ENCODE peak calls at places on chromosomes 13 and 19, in five cellular contexts. One of them, this sample, is unnamed.

GRCh38 chr19:55554749-55555152 is 9.4 kb upstream of the SBK3 start:
- DNase-seq in psoas muscle: no peak
- DNase-seq in bronchial epithelial cell: no peak
- DNase-seq in AG09309: no peak
- DNase-seq in lower leg skin: no peak
- DNase-seq in this sample: no peak

GRCh38 chr19:6047741-6048231 is 62.5 kb downstream of the RFX2 start:
- DNase-seq in lower leg skin: peak
- DNase-seq in bronchial epithelial cell: peak
- DNase-seq in psoas muscle: no peak
- DNase-seq in AG09309: no peak
- DNase-seq in this sample: peak

GRCh38 chr19:51742736-51743288 is 8.9 kb downstream of the FPR1 start:
- DNase-seq in bronchial epithelial cell: peak
- DNase-seq in lower leg skin: no peak
- DNase-seq in AG09309: peak
- DNase-seq in psoas muscle: no peak
- DNase-seq in this sample: peak

GRCh38 chr19:54207908-54208783 is 7.5 kb downstream of the RPS9 start:
- DNase-seq in lower leg skin: peak
- DNase-seq in AG09309: no peak
- DNase-seq in bronchial epithelial cell: peak
- DNase-seq in psoas muscle: no peak
- DNase-seq in this sample: peak

GRCh38 chr13:93558637-93559036 is 332.0 kb downstream of the GPC6 start:
- DNase-seq in AG09309: no peak
- DNase-seq in bronchial epithelial cell: no peak
- DNase-seq in psoas muscle: no peak
- DNase-seq in lower leg skin: no peak
- DNase-seq in this sample: no peak

GRCh38 chr13:20492641-20493040 is 33.0 kb downstream of the CRYL1 start:
- DNase-seq in lower leg skin: no peak
- DNase-seq in AG09309: no peak
- DNase-seq in psoas muscle: no peak
- DNase-seq in bronchial epithelial cell: peak
- DNase-seq in this sample: peak

GRCh38 chr19:17616961-17617806 is 61.7 kb downstream of the COLGALT1 start:
- DNase-seq in bronchial epithelial cell: peak
- DNase-seq in lower leg skin: no peak
- DNase-seq in AG09309: no peak
- DNase-seq in psoas muscle: no peak
- DNase-seq in this sample: peak

GRCh38 chr13:64078025-64078424 is 2662.4 kb upstream of the PCDH20 start:
- DNase-seq in AG09309: no peak
- DNase-seq in psoas muscle: no peak
- DNase-seq in bronchial epithelial cell: no peak
- DNase-seq in lower leg skin: no peak
- DNase-seq in this sample: no peak

GRCh38 chr13:40230833-40231266 is 435.6 kb downstream of the FOXO1 start:
- DNase-seq in psoas muscle: no peak
- DNase-seq in bronchial epithelial cell: no peak
- DNase-seq in AG09309: no peak
- DNase-seq in lower leg skin: no peak
- DNase-seq in this sample: peak

GRCh38 chr13:48976677-48977625 is 1.2 kb downstream of the FNDC3A start:
- DNase-seq in lower leg skin: no peak
- DNase-seq in bronchial epithelial cell: peak
- DNase-seq in AG09309: no peak
- DNase-seq in psoas muscle: no peak
- DNase-seq in this sample: no peak

GRCh38 chr19:48489608-48490216 is 20.5 kb downstream of the CYTH2 start:
- DNase-seq in lower leg skin: peak
- DNase-seq in psoas muscle: peak
- DNase-seq in AG09309: no peak
- DNase-seq in bronchial epithelial cell: peak
- DNase-seq in this sample: peak

GRCh38 chr13:31681133-31681532 is 58.2 kb upstream of the RXFP2 start:
- DNase-seq in lower leg skin: no peak
- DNase-seq in psoas muscle: no peak
- DNase-seq in bronchial epithelial cell: no peak
- DNase-seq in AG09309: no peak
- DNase-seq in this sample: no peak

GRCh38 chr13:113734826-113735125 is 24.2 kb upstream of the TMEM255B start:
- DNase-seq in psoas muscle: no peak
- DNase-seq in bronchial epithelial cell: no peak
- DNase-seq in lower leg skin: no peak
- DNase-seq in AG09309: no peak
- DNase-seq in this sample: no peak

GRCh38 chr13:94550030-94550738 is 45.8 kb downstream of the TGDS start:
- DNase-seq in psoas muscle: no peak
- DNase-seq in bronchial epithelial cell: peak
- DNase-seq in AG09309: peak
- DNase-seq in lower leg skin: no peak
- DNase-seq in this sample: peak

GRCh38 chr19:3137139-3137538 is 1.3 kb downstream of the GNA15 start:
- DNase-seq in bronchial epithelial cell: no peak
- DNase-seq in psoas muscle: no peak
- DNase-seq in lower leg skin: no peak
- DNase-seq in AG09309: no peak
- DNase-seq in this sample: no peak

GRCh38 chr19:42254083-42254849 is 662 bp downstream of the ERF start:
- DNase-seq in bronchial epithelial cell: no peak
- DNase-seq in lower leg skin: peak
- DNase-seq in AG09309: no peak
- DNase-seq in psoas muscle: peak
- DNase-seq in this sample: no peak

GRCh38 chr19:47545061-47545948 is 27.6 kb downstream of the ZNF541 start:
- DNase-seq in lower leg skin: no peak
- DNase-seq in bronchial epithelial cell: no peak
- DNase-seq in psoas muscle: no peak
- DNase-seq in AG09309: no peak
- DNase-seq in this sample: no peak

GRCh38 chr13:79225487-79226232 is 180.4 kb downstream of the RBM26 start:
- DNase-seq in AG09309: no peak
- DNase-seq in lower leg skin: no peak
- DNase-seq in psoas muscle: no peak
- DNase-seq in bronchial epithelial cell: peak
- DNase-seq in this sample: no peak

GRCh38 chr13:39032150-39032549 is 5.7 kb downstream of the PROSER1 start:
- DNase-seq in AG09309: no peak
- DNase-seq in psoas muscle: no peak
- DNase-seq in lower leg skin: no peak
- DNase-seq in bronchial epithelial cell: no peak
- DNase-seq in this sample: no peak

GRCh38 chr19:10283786-10284540 is 2.8 kb upstream of the ICAM4 start:
- DNase-seq in AG09309: no peak
- DNase-seq in psoas muscle: no peak
- DNase-seq in lower leg skin: no peak
- DNase-seq in bronchial epithelial cell: no peak
- DNase-seq in this sample: no peak

GRCh38 chr19:37867831-37868230 is 38.6 kb downstream of the WDR87 start:
- DNase-seq in psoas muscle: no peak
- DNase-seq in bronchial epithelial cell: peak
- DNase-seq in AG09309: peak
- DNase-seq in lower leg skin: no peak
- DNase-seq in this sample: peak

GRCh38 chr19:15464394-15465385 is at the start of gene RASAL3:
- DNase-seq in psoas muscle: no peak
- DNase-seq in bronchial epithelial cell: no peak
- DNase-seq in lower leg skin: no peak
- DNase-seq in AG09309: no peak
- DNase-seq in this sample: no peak

GRCh38 chr13:94014461-94014860 is 465.0 kb downstream of the DCT start:
- DNase-seq in psoas muscle: no peak
- DNase-seq in lower leg skin: no peak
- DNase-seq in AG09309: no peak
- DNase-seq in bronchial epithelial cell: no peak
- DNase-seq in this sample: no peak

GRCh38 chr19:46739290-46739771 is 6.5 kb upstream of the FKRP start:
- DNase-seq in lower leg skin: no peak
- DNase-seq in AG09309: no peak
- DNase-seq in bronchial epithelial cell: no peak
- DNase-seq in psoas muscle: peak
- DNase-seq in this sample: no peak

GRCh38 chr13:112716841-112717520 is 27.1 kb downstream of the ATP11A start:
- DNase-seq in lower leg skin: no peak
- DNase-seq in bronchial epithelial cell: no peak
- DNase-seq in AG09309: no peak
- DNase-seq in psoas muscle: no peak
- DNase-seq in this sample: no peak

GRCh38 chr19:18128044-18128443 is 24.9 kb upstream of the PIK3R2 start:
- DNase-seq in lower leg skin: no peak
- DNase-seq in bronchial epithelial cell: peak
- DNase-seq in AG09309: no peak
- DNase-seq in psoas muscle: no peak
- DNase-seq in this sample: no peak

GRCh38 chr19:40129425-40129824 is 38.7 kb upstream of the ZNF780A start:
- DNase-seq in bronchial epithelial cell: no peak
- DNase-seq in lower leg skin: no peak
- DNase-seq in AG09309: no peak
- DNase-seq in psoas muscle: no peak
- DNase-seq in this sample: no peak

GRCh38 chr13:28410096-28410495 is 84.8 kb downstream of the FLT1 start:
- DNase-seq in lower leg skin: no peak
- DNase-seq in psoas muscle: no peak
- DNase-seq in AG09309: no peak
- DNase-seq in bronchial epithelial cell: no peak
- DNase-seq in this sample: no peak

GRCh38 chr19:46297700-46298476 is 1.0 kb downstream of the HIF3A start:
- DNase-seq in lower leg skin: peak
- DNase-seq in psoas muscle: peak
- DNase-seq in bronchial epithelial cell: no peak
- DNase-seq in AG09309: no peak
- DNase-seq in this sample: no peak

GRCh38 chr13:51689597-51689996 is 105.3 kb downstream of the WDFY2 start:
- DNase-seq in psoas muscle: no peak
- DNase-seq in bronchial epithelial cell: no peak
- DNase-seq in AG09309: no peak
- DNase-seq in lower leg skin: no peak
- DNase-seq in this sample: no peak

GRCh38 chr13:51370116-51370515 is 30.6 kb downstream of the SERPINE3 start:
- DNase-seq in AG09309: no peak
- DNase-seq in psoas muscle: no peak
- DNase-seq in lower leg skin: no peak
- DNase-seq in bronchial epithelial cell: peak
- DNase-seq in this sample: peak

GRCh38 chr13:61766667-61767058 is 351.0 kb upstream of the PCDH20 start:
- DNase-seq in psoas muscle: no peak
- DNase-seq in lower leg skin: no peak
- DNase-seq in bronchial epithelial cell: no peak
- DNase-seq in AG09309: no peak
- DNase-seq in this sample: no peak

GRCh38 chr13:60260440-60260839 is 96.7 kb upstream of the DIAPH3 start:
- DNase-seq in AG09309: no peak
- DNase-seq in bronchial epithelial cell: no peak
- DNase-seq in lower leg skin: no peak
- DNase-seq in psoas muscle: no peak
- DNase-seq in this sample: no peak

GRCh38 chr13:95745752-95746151 is 68.8 kb downstream of the DNAJC3 start:
- DNase-seq in bronchial epithelial cell: no peak
- DNase-seq in AG09309: no peak
- DNase-seq in psoas muscle: no peak
- DNase-seq in lower leg skin: no peak
- DNase-seq in this sample: no peak

DNA sequence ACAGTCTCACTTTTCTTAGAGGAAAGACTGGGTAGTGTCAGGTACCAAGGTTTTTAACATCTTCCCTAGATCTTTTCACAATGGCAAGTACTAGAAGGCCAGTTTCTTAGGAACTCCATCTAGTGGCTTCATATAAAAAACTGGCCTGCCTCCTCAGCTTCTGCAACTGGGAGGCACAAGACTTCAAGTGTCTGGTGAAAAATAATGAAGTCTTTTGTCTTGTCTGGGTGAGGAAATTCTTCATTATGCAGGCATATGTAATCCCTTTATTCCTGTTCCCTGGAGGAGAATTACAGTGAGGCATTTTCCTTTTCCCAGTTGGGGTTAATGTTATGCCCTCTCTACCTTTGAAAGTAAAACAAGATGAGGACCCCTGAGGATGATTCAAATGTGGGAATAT is 300.5 kb downstream of the NALCN start:
- DNase-seq in lower leg skin: no peak
- DNase-seq in AG09309: no peak
- DNase-seq in psoas muscle: no peak
- DNase-seq in bronchial epithelial cell: peak
- DNase-seq in this sample: no peak
- TF ChIP-seq CTCF in lower leg skin: no peak
- TF ChIP-seq CTCF in AG09309: peak
- TF ChIP-seq CTCF in psoas muscle: no peak
- TF ChIP-seq CTCF in bronchial epithelial cell: no peak
- TF ChIP-seq CTCF in this sample: peak

GRCh38 chr19:1065606-1066109 is 1.3 kb upstream of the ARHGAP45 start:
- DNase-seq in AG09309: no peak
- DNase-seq in bronchial epithelial cell: peak
- DNase-seq in lower leg skin: no peak
- DNase-seq in psoas muscle: no peak
- DNase-seq in this sample: no peak
- H3K4me3 ChIP-seq in AG09309: no peak
- H3K4me3 ChIP-seq in bronchial epithelial cell: no peak
- H3K4me3 ChIP-seq in lower leg skin: no peak
- H3K4me3 ChIP-seq in psoas muscle: no peak
- H3K4me3 ChIP-seq in this sample: no peak

DNA sequence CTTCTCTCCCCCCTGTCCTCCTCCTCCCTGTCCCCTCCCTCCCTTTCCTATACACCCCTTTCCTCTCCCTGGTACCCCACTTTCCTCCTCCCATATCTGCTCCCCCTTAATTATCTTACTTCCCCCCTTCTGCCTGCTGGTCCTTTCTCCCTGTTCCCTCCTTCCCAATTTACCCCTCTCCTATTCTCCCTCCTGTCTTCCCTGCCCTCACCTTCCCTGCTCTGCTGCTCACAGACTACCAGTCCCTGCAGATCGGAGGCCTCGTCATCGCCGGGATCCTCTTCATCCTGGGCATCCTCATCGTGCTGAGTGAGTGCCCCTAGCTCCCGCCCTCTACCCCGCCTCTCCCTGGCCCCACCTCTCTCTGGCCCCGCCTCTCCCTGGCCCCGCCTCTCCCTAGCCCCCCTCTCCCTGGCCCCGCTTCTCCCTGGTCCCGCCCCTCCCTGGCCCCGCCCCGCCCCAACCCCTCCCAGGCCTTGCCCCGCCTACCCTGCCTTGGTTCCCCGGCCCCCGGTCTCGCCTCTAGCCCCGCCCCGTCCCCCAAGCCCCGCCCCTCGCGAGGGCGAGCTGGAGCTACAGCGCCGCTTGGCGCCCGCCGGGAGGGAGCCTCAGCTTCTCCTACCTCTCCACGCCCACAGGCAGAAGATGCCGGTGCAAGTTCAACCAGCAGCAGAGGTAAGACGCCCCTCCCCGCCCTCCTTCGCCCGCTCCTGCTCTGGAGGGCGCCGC is 2.0 kb upstream of the FXYD7 start:
- DNase-seq in lower leg skin: peak
- DNase-seq in psoas muscle: peak
- DNase-seq in bronchial epithelial cell: peak
- DNase-seq in AG09309: no peak
- DNase-seq in this sample: peak
- TF ChIP-seq CTCF in lower leg skin: no peak
- TF ChIP-seq CTCF in psoas muscle: peak
- TF ChIP-seq CTCF in bronchial epithelial cell: peak
- TF ChIP-seq CTCF in AG09309: peak
- TF ChIP-seq CTCF in this sample: peak

GRCh38 chr19:11374449-11375142 is at the start of gene SWSAP1:
- DNase-seq in bronchial epithelial cell: peak
- DNase-seq in psoas muscle: peak
- DNase-seq in AG09309: peak
- DNase-seq in lower leg skin: peak
- DNase-seq in this sample: peak
- H3K4me3 ChIP-seq in bronchial epithelial cell: peak
- H3K4me3 ChIP-seq in psoas muscle: peak
- H3K4me3 ChIP-seq in AG09309: peak
- H3K4me3 ChIP-seq in lower leg skin: peak
- H3K4me3 ChIP-seq in this sample: peak